ENCODE peak calls at places on chromosomes 3 and 15, in seven cellular contexts. J is activated T-cell treated with anti-CD3 and anti-CD28 coated beads, Interleukin-2, amount 50 U/mL, for 72 hours; T is aorta; E is Panc1; D is omental fat pad; S is left cardiac atrium; O is left ventricle myocardium superior. R is an unnamed sample.

GRCh38 chr15:80259942-80260510 is 8.0 kb upstream of the CTXND1 start:
- ATAC-seq in J (no peak), T (no peak), E (no peak), D (no peak), S (no peak), O (no peak), R (no peak)

GRCh38 chr15:47839233-47839867 is 122.0 kb downstream of the SEMA6D start:
- ATAC-seq in J (no peak), T (no peak), E (no peak), D (no peak), S (peak), O (peak), R (no peak)

GRCh38 chr3:48738926-48739616 is 22.1 kb upstream of the IP6K2 start:
- ATAC-seq in J (no peak), T (peak), E (no peak), D (no peak), S (peak), O (peak), R (no peak)

GRCh38 chr3:135759651-135760050 is 205.9 kb upstream of the PPP2R3A start:
- ATAC-seq in J (no peak), T (no peak), E (no peak), D (no peak), S (no peak), O (no peak), R (peak)

GRCh38 chr3:138944842-138945645 is 1.9 kb downstream of the FOXL2 start:
- ATAC-seq in J (peak), T (no peak), E (no peak), D (no peak), S (no peak), O (no peak), R (peak)

GRCh38 chr15:99514306-99514705 is 51.5 kb upstream of the MEF2A start:
- ATAC-seq in J (no peak), T (no peak), E (no peak), D (no peak), S (no peak), O (no peak), R (no peak)

GRCh38 chr3:100516843-100517242 is 24.4 kb downstream of the TMEM45A start:
- ATAC-seq in J (no peak), T (no peak), E (no peak), D (no peak), S (no peak), O (no peak), R (no peak)

GRCh38 chr15:68781766-68782588 is 38.7 kb downstream of the ANP32A start:
- ATAC-seq in J (peak), T (peak), E (no peak), D (peak), S (peak), O (peak), R (peak)

GRCh38 chr3:194163697-194164096 is 27.7 kb downstream of the HES1 start:
- ATAC-seq in J (no peak), T (no peak), E (no peak), D (no peak), S (no peak), O (no peak), R (no peak)

GRCh38 chr3:114110439-114110838 is 53.9 kb downstream of the QTRT2 start:
- ATAC-seq in J (no peak), T (no peak), E (no peak), D (no peak), S (no peak), O (no peak), R (no peak)

GRCh38 chr15:90902656-90902995 is 476 bp upstream of the MAN2A2 start:
- ATAC-seq in J (no peak), T (peak), E (peak), D (peak), S (no peak), O (no peak), R (no peak)

GRCh38 chr3:192816274-192816853 is 89.0 kb upstream of the FGF12 start:
- ATAC-seq in J (no peak), T (no peak), E (no peak), D (no peak), S (no peak), O (peak), R (no peak)

GRCh38 chr3:14127516-14128161 is 2.8 kb downstream of the TMEM43 start:
- ATAC-seq in J (no peak), T (no peak), E (no peak), D (no peak), S (no peak), O (no peak), R (no peak)

GRCh38 chr15:88124199-88124598 is 132.3 kb downstream of the NTRK3 start:
- ATAC-seq in J (no peak), T (no peak), E (no peak), D (peak), S (no peak), O (no peak), R (no peak)

GRCh38 chr15:63389902-63390301 is 8.3 kb upstream of the CA12 start:
- ATAC-seq in J (no peak), T (no peak), E (no peak), D (no peak), S (no peak), O (no peak), R (no peak)

GRCh38 chr3:150062492-150062891 is 91.8 kb upstream of the PFN2 start:
- ATAC-seq in J (no peak), T (peak), E (peak), D (peak), S (peak), O (peak), R (no peak)

GRCh38 chr3:9161811-9162210 is 87.6 kb downstream of the SRGAP3 start:
- ATAC-seq in J (no peak), T (no peak), E (no peak), D (no peak), S (no peak), O (no peak), R (no peak)

GRCh38 chr3:42117175-42118008 is 26.2 kb downstream of the TRAK1 start:
- ATAC-seq in J (no peak), T (peak), E (peak), D (no peak), S (peak), O (peak), R (no peak)